ENCODE peak calls at places on chromosomes 2 and 18, in six cellular contexts. One of them, this sample, is unnamed.

GRCh38 chr18:59623456-59624383 is 73.5 kb downstream of the CCBE1 start:
- DNase-seq in WERI-Rb-1: no peak
- DNase-seq in stimulated activated CD4-positive, alpha-beta T cell treated with anti-CD3 and anti-CD28 coated beads, Interleukin-12 subunit alpha, Interleukin-12 subunit beta, amount 100 ng/mL, for 4 hours: no peak
- DNase-seq in astrocyte of the spinal cord: peak
- DNase-seq in mucosa of descending colon: no peak
- DNase-seq in aorta: no peak
- DNase-seq in this sample: no peak

GRCh38 chr18:3603460-3604259 is 153.7 kb downstream of the TGIF1 start:
- DNase-seq in WERI-Rb-1: peak
- DNase-seq in stimulated activated CD4-positive, alpha-beta T cell treated with anti-CD3 and anti-CD28 coated beads, Interleukin-12 subunit alpha, Interleukin-12 subunit beta, amount 100 ng/mL, for 4 hours: no peak
- DNase-seq in astrocyte of the spinal cord: peak
- DNase-seq in mucosa of descending colon: no peak
- DNase-seq in aorta: no peak
- DNase-seq in this sample: no peak

GRCh38 chr2:42933824-42934254 is 141.5 kb upstream of the HAAO start:
- DNase-seq in WERI-Rb-1: no peak
- DNase-seq in stimulated activated CD4-positive, alpha-beta T cell treated with anti-CD3 and anti-CD28 coated beads, Interleukin-12 subunit alpha, Interleukin-12 subunit beta, amount 100 ng/mL, for 4 hours: no peak
- DNase-seq in astrocyte of the spinal cord: no peak
- DNase-seq in mucosa of descending colon: peak
- DNase-seq in aorta: peak
- DNase-seq in this sample: no peak

GRCh38 chr2:19688059-19688458 is 213.7 kb downstream of the TTC32 start:
- DNase-seq in WERI-Rb-1: no peak
- DNase-seq in stimulated activated CD4-positive, alpha-beta T cell treated with anti-CD3 and anti-CD28 coated beads, Interleukin-12 subunit alpha, Interleukin-12 subunit beta, amount 100 ng/mL, for 4 hours: no peak
- DNase-seq in astrocyte of the spinal cord: no peak
- DNase-seq in mucosa of descending colon: no peak
- DNase-seq in aorta: no peak
- DNase-seq in this sample: no peak

GRCh38 chr2:10760794-10761504 is 39.5 kb downstream of the ATP6V1C2 start:
- DNase-seq in WERI-Rb-1: no peak
- DNase-seq in stimulated activated CD4-positive, alpha-beta T cell treated with anti-CD3 and anti-CD28 coated beads, Interleukin-12 subunit alpha, Interleukin-12 subunit beta, amount 100 ng/mL, for 4 hours: no peak
- DNase-seq in astrocyte of the spinal cord: no peak
- DNase-seq in mucosa of descending colon: no peak
- DNase-seq in aorta: peak
- DNase-seq in this sample: no peak

GRCh38 chr2:204000446-204000845 is 63.9 kb downstream of the ICOS start:
- DNase-seq in WERI-Rb-1: no peak
- DNase-seq in stimulated activated CD4-positive, alpha-beta T cell treated with anti-CD3 and anti-CD28 coated beads, Interleukin-12 subunit alpha, Interleukin-12 subunit beta, amount 100 ng/mL, for 4 hours: no peak
- DNase-seq in astrocyte of the spinal cord: no peak
- DNase-seq in mucosa of descending colon: no peak
- DNase-seq in aorta: no peak
- DNase-seq in this sample: no peak

GRCh38 chr2:148391324-148391723 is 253.2 kb upstream of the EPC2 start:
- DNase-seq in WERI-Rb-1: no peak
- DNase-seq in stimulated activated CD4-positive, alpha-beta T cell treated with anti-CD3 and anti-CD28 coated beads, Interleukin-12 subunit alpha, Interleukin-12 subunit beta, amount 100 ng/mL, for 4 hours: no peak
- DNase-seq in astrocyte of the spinal cord: peak
- DNase-seq in mucosa of descending colon: no peak
- DNase-seq in aorta: no peak
- DNase-seq in this sample: no peak

GRCh38 chr18:58176915-58177717 is 133.1 kb downstream of the NEDD4L start:
- DNase-seq in WERI-Rb-1: no peak
- DNase-seq in stimulated activated CD4-positive, alpha-beta T cell treated with anti-CD3 and anti-CD28 coated beads, Interleukin-12 subunit alpha, Interleukin-12 subunit beta, amount 100 ng/mL, for 4 hours: no peak
- DNase-seq in astrocyte of the spinal cord: peak
- DNase-seq in mucosa of descending colon: no peak
- DNase-seq in aorta: no peak
- DNase-seq in this sample: no peak

GRCh38 chr2:168997794-168998193 is 33.3 kb downstream of the ABCB11 start:
- DNase-seq in WERI-Rb-1: no peak
- DNase-seq in stimulated activated CD4-positive, alpha-beta T cell treated with anti-CD3 and anti-CD28 coated beads, Interleukin-12 subunit alpha, Interleukin-12 subunit beta, amount 100 ng/mL, for 4 hours: no peak
- DNase-seq in astrocyte of the spinal cord: peak
- DNase-seq in mucosa of descending colon: no peak
- DNase-seq in aorta: no peak
- DNase-seq in this sample: no peak

GRCh38 chr2:203934006-203934632 is 2.4 kb upstream of the ICOS start:
- DNase-seq in WERI-Rb-1: no peak
- DNase-seq in stimulated activated CD4-positive, alpha-beta T cell treated with anti-CD3 and anti-CD28 coated beads, Interleukin-12 subunit alpha, Interleukin-12 subunit beta, amount 100 ng/mL, for 4 hours: peak
- DNase-seq in astrocyte of the spinal cord: no peak
- DNase-seq in mucosa of descending colon: no peak
- DNase-seq in aorta: no peak
- DNase-seq in this sample: no peak

GRCh38 chr18:34787931-34788532 is 77.9 kb downstream of the DTNA start:
- DNase-seq in WERI-Rb-1: peak
- DNase-seq in stimulated activated CD4-positive, alpha-beta T cell treated with anti-CD3 and anti-CD28 coated beads, Interleukin-12 subunit alpha, Interleukin-12 subunit beta, amount 100 ng/mL, for 4 hours: peak
- DNase-seq in astrocyte of the spinal cord: peak
- DNase-seq in mucosa of descending colon: no peak
- DNase-seq in aorta: no peak
- DNase-seq in this sample: no peak

GRCh38 chr2:165248238-165248637 is 9.0 kb downstream of the SCN2A start:
- DNase-seq in WERI-Rb-1: no peak
- DNase-seq in stimulated activated CD4-positive, alpha-beta T cell treated with anti-CD3 and anti-CD28 coated beads, Interleukin-12 subunit alpha, Interleukin-12 subunit beta, amount 100 ng/mL, for 4 hours: no peak
- DNase-seq in astrocyte of the spinal cord: no peak
- DNase-seq in mucosa of descending colon: no peak
- DNase-seq in aorta: no peak
- DNase-seq in this sample: no peak

GRCh38 chr2:189179607-189179979 is at the start of gene COL5A2:
- DNase-seq in WERI-Rb-1: no peak
- DNase-seq in stimulated activated CD4-positive, alpha-beta T cell treated with anti-CD3 and anti-CD28 coated beads, Interleukin-12 subunit alpha, Interleukin-12 subunit beta, amount 100 ng/mL, for 4 hours: no peak
- DNase-seq in astrocyte of the spinal cord: peak
- DNase-seq in mucosa of descending colon: peak
- DNase-seq in aorta: peak
- DNase-seq in this sample: no peak

GRCh38 chr2:174544156-174544555 is 53.4 kb downstream of the WIPF1 start:
- DNase-seq in WERI-Rb-1: no peak
- DNase-seq in stimulated activated CD4-positive, alpha-beta T cell treated with anti-CD3 and anti-CD28 coated beads, Interleukin-12 subunit alpha, Interleukin-12 subunit beta, amount 100 ng/mL, for 4 hours: no peak
- DNase-seq in astrocyte of the spinal cord: no peak
- DNase-seq in mucosa of descending colon: no peak
- DNase-seq in aorta: no peak
- DNase-seq in this sample: no peak

GRCh38 chr2:132441051-132441450 is 24.4 kb downstream of the GPR39 start:
- DNase-seq in WERI-Rb-1: no peak
- DNase-seq in stimulated activated CD4-positive, alpha-beta T cell treated with anti-CD3 and anti-CD28 coated beads, Interleukin-12 subunit alpha, Interleukin-12 subunit beta, amount 100 ng/mL, for 4 hours: no peak
- DNase-seq in astrocyte of the spinal cord: no peak
- DNase-seq in mucosa of descending colon: no peak
- DNase-seq in aorta: no peak
- DNase-seq in this sample: no peak

GRCh38 chr2:139142252-139142651 is 362.1 kb upstream of the NXPH2 start:
- DNase-seq in WERI-Rb-1: no peak
- DNase-seq in stimulated activated CD4-positive, alpha-beta T cell treated with anti-CD3 and anti-CD28 coated beads, Interleukin-12 subunit alpha, Interleukin-12 subunit beta, amount 100 ng/mL, for 4 hours: no peak
- DNase-seq in astrocyte of the spinal cord: peak
- DNase-seq in mucosa of descending colon: no peak
- DNase-seq in aorta: no peak
- DNase-seq in this sample: no peak

GRCh38 chr2:147345246-147345645 is 499.6 kb upstream of the ACVR2A start:
- DNase-seq in WERI-Rb-1: no peak
- DNase-seq in stimulated activated CD4-positive, alpha-beta T cell treated with anti-CD3 and anti-CD28 coated beads, Interleukin-12 subunit alpha, Interleukin-12 subunit beta, amount 100 ng/mL, for 4 hours: no peak
- DNase-seq in astrocyte of the spinal cord: peak
- DNase-seq in mucosa of descending colon: no peak
- DNase-seq in aorta: no peak
- DNase-seq in this sample: no peak

GRCh38 chr2:161090401-161090800 is 69.8 kb upstream of the TANK start:
- DNase-seq in WERI-Rb-1: no peak
- DNase-seq in stimulated activated CD4-positive, alpha-beta T cell treated with anti-CD3 and anti-CD28 coated beads, Interleukin-12 subunit alpha, Interleukin-12 subunit beta, amount 100 ng/mL, for 4 hours: peak
- DNase-seq in astrocyte of the spinal cord: no peak
- DNase-seq in mucosa of descending colon: peak
- DNase-seq in aorta: no peak
- DNase-seq in this sample: no peak

GRCh38 chr18:77250926-77251729 is 1.5 kb downstream of the GALR1 start:
- DNase-seq in WERI-Rb-1: no peak
- DNase-seq in stimulated activated CD4-positive, alpha-beta T cell treated with anti-CD3 and anti-CD28 coated beads, Interleukin-12 subunit alpha, Interleukin-12 subunit beta, amount 100 ng/mL, for 4 hours: no peak
- DNase-seq in astrocyte of the spinal cord: no peak
- DNase-seq in mucosa of descending colon: no peak
- DNase-seq in aorta: no peak
- DNase-seq in this sample: no peak

GRCh38 chr2:67322361-67323001 is 74.7 kb upstream of the ETAA1 start:
- DNase-seq in WERI-Rb-1: peak
- DNase-seq in stimulated activated CD4-positive, alpha-beta T cell treated with anti-CD3 and anti-CD28 coated beads, Interleukin-12 subunit alpha, Interleukin-12 subunit beta, amount 100 ng/mL, for 4 hours: no peak
- DNase-seq in astrocyte of the spinal cord: peak
- DNase-seq in mucosa of descending colon: no peak
- DNase-seq in aorta: peak
- DNase-seq in this sample: no peak

GRCh38 chr2:240447934-240448333 is 12.5 kb downstream of the GPC1 start:
- DNase-seq in WERI-Rb-1: no peak
- DNase-seq in stimulated activated CD4-positive, alpha-beta T cell treated with anti-CD3 and anti-CD28 coated beads, Interleukin-12 subunit alpha, Interleukin-12 subunit beta, amount 100 ng/mL, for 4 hours: no peak
- DNase-seq in astrocyte of the spinal cord: no peak
- DNase-seq in mucosa of descending colon: no peak
- DNase-seq in aorta: no peak
- DNase-seq in this sample: no peak

GRCh38 chr2:127872354-127872753 is 13.4 kb downstream of the AMMECR1L start:
- DNase-seq in WERI-Rb-1: no peak
- DNase-seq in stimulated activated CD4-positive, alpha-beta T cell treated with anti-CD3 and anti-CD28 coated beads, Interleukin-12 subunit alpha, Interleukin-12 subunit beta, amount 100 ng/mL, for 4 hours: no peak
- DNase-seq in astrocyte of the spinal cord: no peak
- DNase-seq in mucosa of descending colon: no peak
- DNase-seq in aorta: no peak
- DNase-seq in this sample: no peak

GRCh38 chr2:71662665-71663394 is 209.5 kb downstream of the DYSF start:
- DNase-seq in WERI-Rb-1: no peak
- DNase-seq in stimulated activated CD4-positive, alpha-beta T cell treated with anti-CD3 and anti-CD28 coated beads, Interleukin-12 subunit alpha, Interleukin-12 subunit beta, amount 100 ng/mL, for 4 hours: no peak
- DNase-seq in astrocyte of the spinal cord: no peak
- DNase-seq in mucosa of descending colon: no peak
- DNase-seq in aorta: peak
- DNase-seq in this sample: no peak